ENCODE peak calls at places on chromosomes 7 and 10, in nine cellular contexts. One of them, this sample, is unnamed.

GRCh38 chr10:86592413-86592812 is 61.9 kb upstream of the OPN4 start:
- DNase-seq in NCI-H1092: no peak
- DNase-seq in left lung: no peak
- DNase-seq in PC-3: peak
- DNase-seq in amniotic stem cell: no peak
- DNase-seq in left kidney: no peak
- DNase-seq in ELF-1: no peak
- DNase-seq in AG09309: no peak
- DNase-seq in GM20000: no peak
- DNase-seq in this sample: no peak

GRCh38 chr7:93890464-93891068 is at the start of gene TFPI2:
- DNase-seq in NCI-H1092: no peak
- DNase-seq in amniotic stem cell: peak
- DNase-seq in ELF-1: peak
- DNase-seq in left kidney: peak
- DNase-seq in AG09309: no peak
- DNase-seq in PC-3: peak
- DNase-seq in left lung: peak
- DNase-seq in GM20000: peak
- DNase-seq in this sample: peak

GRCh38 chr7:103766630-103767029 is 222.8 kb downstream of the RELN start:
- DNase-seq in left kidney: peak
- DNase-seq in AG09309: no peak
- DNase-seq in ELF-1: no peak
- DNase-seq in NCI-H1092: no peak
- DNase-seq in amniotic stem cell: no peak
- DNase-seq in GM20000: no peak
- DNase-seq in PC-3: no peak
- DNase-seq in left lung: no peak
- DNase-seq in this sample: no peak

GRCh38 chr7:145216876-145217275 is 381.0 kb upstream of the TPK1 start:
- DNase-seq in left lung: no peak
- DNase-seq in left kidney: no peak
- DNase-seq in PC-3: no peak
- DNase-seq in ELF-1: no peak
- DNase-seq in GM20000: no peak
- DNase-seq in amniotic stem cell: no peak
- DNase-seq in AG09309: no peak
- DNase-seq in NCI-H1092: no peak
- DNase-seq in this sample: no peak

GRCh38 chr7:142455392-142455791 is 197.5 kb upstream of the PRSS58 start:
- DNase-seq in ELF-1: no peak
- DNase-seq in left kidney: no peak
- DNase-seq in NCI-H1092: no peak
- DNase-seq in amniotic stem cell: no peak
- DNase-seq in GM20000: no peak
- DNase-seq in left lung: no peak
- DNase-seq in PC-3: no peak
- DNase-seq in AG09309: no peak
- DNase-seq in this sample: no peak

GRCh38 chr10:77565590-77566023 is 72.0 kb downstream of the KCNMA1 start:
- DNase-seq in ELF-1: no peak
- DNase-seq in left kidney: no peak
- DNase-seq in PC-3: no peak
- DNase-seq in left lung: no peak
- DNase-seq in amniotic stem cell: no peak
- DNase-seq in NCI-H1092: no peak
- DNase-seq in GM20000: no peak
- DNase-seq in AG09309: no peak
- DNase-seq in this sample: no peak

GRCh38 chr7:153022796-153023592 is 263.4 kb downstream of the ACTR3B start:
- DNase-seq in amniotic stem cell: no peak
- DNase-seq in left kidney: no peak
- DNase-seq in ELF-1: peak
- DNase-seq in AG09309: no peak
- DNase-seq in GM20000: no peak
- DNase-seq in NCI-H1092: no peak
- DNase-seq in left lung: no peak
- DNase-seq in PC-3: no peak
- DNase-seq in this sample: no peak

GRCh38 chr7:4277936-4278335 is 404.2 kb upstream of the FOXK1 start:
- DNase-seq in AG09309: no peak
- DNase-seq in PC-3: no peak
- DNase-seq in NCI-H1092: no peak
- DNase-seq in ELF-1: no peak
- DNase-seq in left lung: no peak
- DNase-seq in left kidney: no peak
- DNase-seq in amniotic stem cell: no peak
- DNase-seq in GM20000: no peak
- DNase-seq in this sample: no peak

GRCh38 chr10:7054915-7055314 is 355.9 kb downstream of the SFMBT2 start:
- DNase-seq in ELF-1: no peak
- DNase-seq in AG09309: no peak
- DNase-seq in left kidney: peak
- DNase-seq in left lung: no peak
- DNase-seq in amniotic stem cell: no peak
- DNase-seq in NCI-H1092: no peak
- DNase-seq in GM20000: peak
- DNase-seq in PC-3: peak
- DNase-seq in this sample: peak

GRCh38 chr10:109327266-109327665 is 596.0 kb downstream of the XPNPEP1 start:
- DNase-seq in GM20000: no peak
- DNase-seq in AG09309: no peak
- DNase-seq in NCI-H1092: no peak
- DNase-seq in PC-3: peak
- DNase-seq in left kidney: no peak
- DNase-seq in ELF-1: no peak
- DNase-seq in amniotic stem cell: no peak
- DNase-seq in left lung: no peak
- DNase-seq in this sample: no peak

GRCh38 chr10:8059191-8059936 is 4.9 kb downstream of the GATA3 start:
- DNase-seq in ELF-1: no peak
- DNase-seq in NCI-H1092: no peak
- DNase-seq in GM20000: peak
- DNase-seq in left kidney: peak
- DNase-seq in AG09309: no peak
- DNase-seq in left lung: no peak
- DNase-seq in amniotic stem cell: no peak
- DNase-seq in PC-3: no peak
- DNase-seq in this sample: no peak

GRCh38 chr7:158299607-158300006 is 288.0 kb downstream of the PTPRN2 start:
- DNase-seq in AG09309: no peak
- DNase-seq in left kidney: no peak
- DNase-seq in PC-3: no peak
- DNase-seq in left lung: no peak
- DNase-seq in GM20000: no peak
- DNase-seq in ELF-1: no peak
- DNase-seq in NCI-H1092: no peak
- DNase-seq in amniotic stem cell: no peak
- DNase-seq in this sample: no peak

GRCh38 chr10:119346063-119346835 is 138.9 kb downstream of the GRK5 start:
- DNase-seq in AG09309: no peak
- DNase-seq in left lung: no peak
- DNase-seq in NCI-H1092: no peak
- DNase-seq in left kidney: no peak
- DNase-seq in PC-3: no peak
- DNase-seq in amniotic stem cell: no peak
- DNase-seq in ELF-1: no peak
- DNase-seq in GM20000: no peak
- DNase-seq in this sample: no peak

GRCh38 chr7:138032186-138032585 is 30.3 kb upstream of the CREB3L2 start:
- DNase-seq in amniotic stem cell: no peak
- DNase-seq in NCI-H1092: no peak
- DNase-seq in left lung: no peak
- DNase-seq in GM20000: no peak
- DNase-seq in PC-3: no peak
- DNase-seq in AG09309: no peak
- DNase-seq in ELF-1: no peak
- DNase-seq in left kidney: no peak
- DNase-seq in this sample: no peak